ENCODE peak calls at places on chromosome 4, in four cellular contexts. F is lower lobe of right lung, V is transverse colon, M is fibroblast of lung. Q is an unnamed sample. For H3K4me1, the result is how much of the 10 kb centered on the place peaks cover.

GRCh38 chr4:8019396-8020365 is 80.0 kb upstream of the AFAP1 start:
- DNase-seq in F (peak), V (peak), M (no peak), Q (peak)

GRCh38 chr4:121380448-121381147 is at the start of gene QRFPR:
- DNase-seq in F (no peak), V (no peak), M (peak), Q (no peak)

GRCh38 chr4:8919651-8920288 is 48.1 kb upstream of the HMX1 start:
- DNase-seq in F (no peak), V (no peak), M (no peak), Q (no peak)

GRCh38 chr4:186104114-186104894 is at the start of gene FAM149A:
- DNase-seq in F (peak), V (peak), M (peak), Q (peak)

GRCh38 chr4:142815834-142816233 is 30.3 kb downstream of the INPP4B start:
- DNase-seq in F (no peak), V (no peak), M (peak), Q (no peak)

GRCh38 chr4:6198768-6199343 is 1.5 kb downstream of the JAKMIP1 start:
- DNase-seq in F (no peak), V (no peak), M (peak), Q (peak)

GRCh38 chr4:40622913-40623312 is 6.8 kb downstream of the RBM47 start:
- DNase-seq in F (no peak), V (no peak), M (peak), Q (no peak)

GRCh38 chr4:15779336-15779735 is 1.2 kb downstream of the CD38 start:
- DNase-seq in F (peak), V (peak), M (peak), Q (peak)

GRCh38 chr4:151231915-151232595 is 44.9 kb upstream of the PRSS48 start:
- DNase-seq in F (no peak), V (no peak), M (peak), Q (no peak)

GRCh38 chr4:80058740-80059139 is 14.3 kb downstream of the ANTXR2 start:
- DNase-seq in F (no peak), V (no peak), M (no peak), Q (no peak)

GRCh38 chr4:25795566-25796454 is 67.0 kb downstream of the SEL1L3 start:
- DNase-seq in F (no peak), V (no peak), M (peak), Q (no peak)

GRCh38 chr4:158758142-158758541 is 10.7 kb upstream of the FNIP2 start:
- DNase-seq in F (no peak), V (no peak), M (peak), Q (no peak)

GRCh38 chr4:177385576-177386320 is 56.5 kb downstream of the AGA start:
- DNase-seq in F (no peak), V (no peak), M (peak), Q (no peak)

GRCh38 chr4:118941149-118941548 is 52.5 kb downstream of the SYNPO2 start:
- DNase-seq in F (no peak), V (peak), M (no peak), Q (no peak)

GRCh38 chr4:95524722-95525121 is 24.1 kb downstream of the UNC5C start:
- DNase-seq in F (no peak), V (no peak), M (no peak), Q (no peak)

GRCh38 chr4:4479366-4479765 is 62.5 kb downstream of the STX18 start:
- DNase-seq in F (no peak), V (no peak), M (no peak), Q (no peak)

GRCh38 chr4:7472443-7473013 is 37.8 kb upstream of the PSAPL1 start:
- DNase-seq in F (no peak), V (no peak), M (no peak), Q (no peak)

GRCh38 chr4:113223001-113223400 is 173.5 kb downstream of the ANK2 start:
- DNase-seq in F (no peak), V (no peak), M (no peak), Q (no peak)

GRCh38 chr4:157072002-157072401 is 3.9 kb upstream of the GLRB start:
- DNase-seq in F (no peak), V (no peak), M (peak), Q (no peak)

GRCh38 chr4:26859762-26860156 is 882 bp upstream of the STIM2 start:
- DNase-seq in F (no peak), V (no peak), M (no peak), Q (no peak)
- H3K4me1 ChIP-seq in F (under half), V (under half), M (under half), Q (under half)

GRCh38 chr4:2847297-2847871 is 3.7 kb downstream of the ADD1 start:
- DNase-seq in F (no peak), V (no peak), M (no peak), Q (no peak)
- H3K4me1 ChIP-seq in F (half or more), V (under half), M (under half), Q (under half)

GRCh38 chr4:78747328-78747946 is 28.7 kb upstream of the BMP2K start:
- DNase-seq in F (no peak), V (no peak), M (peak), Q (no peak)

GRCh38 chr4:78753091-78753490 is 23.1 kb upstream of the BMP2K start:
- DNase-seq in F (no peak), V (no peak), M (no peak), Q (no peak)

GRCh38 chr4:78749972-78750727 is 26.0 kb upstream of the BMP2K start:
- DNase-seq in F (no peak), V (no peak), M (no peak), Q (no peak)

GRCh38 chr4:78749258-78749971 is 26.7 kb upstream of the BMP2K start:
- DNase-seq in F (no peak), V (no peak), M (peak), Q (no peak)

DNA sequence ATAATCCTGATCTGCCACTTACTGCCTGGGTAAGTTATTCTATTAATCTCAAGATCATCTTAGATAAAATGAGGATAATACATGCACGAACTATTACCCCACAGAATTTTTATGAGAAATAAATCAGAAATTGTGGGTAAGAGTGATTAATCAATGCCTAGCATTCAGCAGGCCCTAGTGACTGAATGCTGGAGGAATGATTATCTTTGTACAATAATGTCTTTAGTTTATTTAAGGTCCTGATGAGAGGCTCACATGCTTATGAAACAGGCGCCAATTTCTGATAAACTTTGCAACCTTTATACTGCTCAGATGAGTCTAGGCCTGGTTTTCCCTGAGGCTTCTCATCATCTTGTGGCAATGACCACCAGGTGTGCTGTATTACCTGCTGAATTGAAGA is 27.8 kb upstream of the BMP2K start:
- DNase-seq in F (no peak), V (no peak), M (peak), Q (no peak)
- H3K4me1 ChIP-seq in F (under half), V (under half), M (under half), Q (under half)

GRCh38 chr4:2797545-2798305 is 4.8 kb downstream of the SH3BP2 start:
- DNase-seq in F (peak), V (no peak), M (no peak), Q (peak)

GRCh38 chr4:2795558-2796260 is 2.8 kb downstream of the SH3BP2 start:
- DNase-seq in F (peak), V (peak), M (no peak), Q (no peak)

GRCh38 chr4:2798399-2799301 is 5.8 kb downstream of the SH3BP2 start:
- DNase-seq in F (peak), V (peak), M (no peak), Q (peak)

GRCh38 chr4:2796261-2797187 is 3.6 kb downstream of the SH3BP2 start:
- DNase-seq in F (peak), V (peak), M (peak), Q (peak)

DNA sequence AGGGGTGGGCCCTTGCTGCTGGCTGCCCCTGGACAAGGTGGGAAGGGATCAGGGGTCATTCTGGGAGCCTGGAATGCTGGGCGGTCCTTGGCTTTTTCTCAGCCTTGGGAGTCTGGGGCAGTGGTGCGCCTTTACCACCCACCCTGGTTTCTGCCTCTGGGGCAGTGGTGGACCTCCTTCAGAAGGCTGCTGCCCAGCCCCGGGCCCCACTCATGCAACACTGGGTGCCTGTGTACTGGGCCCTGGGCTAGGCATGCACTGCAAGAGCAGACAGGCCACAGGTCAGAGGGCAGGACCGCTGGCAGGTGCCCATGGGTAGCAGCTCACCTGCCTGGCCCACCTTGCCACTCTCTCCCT is 4.3 kb downstream of the SH3BP2 start:
- DNase-seq in F (peak), V (no peak), M (no peak), Q (peak)
- H3K4me1 ChIP-seq in F (half or more), V (half or more), M (under half), Q (under half)

DNA sequence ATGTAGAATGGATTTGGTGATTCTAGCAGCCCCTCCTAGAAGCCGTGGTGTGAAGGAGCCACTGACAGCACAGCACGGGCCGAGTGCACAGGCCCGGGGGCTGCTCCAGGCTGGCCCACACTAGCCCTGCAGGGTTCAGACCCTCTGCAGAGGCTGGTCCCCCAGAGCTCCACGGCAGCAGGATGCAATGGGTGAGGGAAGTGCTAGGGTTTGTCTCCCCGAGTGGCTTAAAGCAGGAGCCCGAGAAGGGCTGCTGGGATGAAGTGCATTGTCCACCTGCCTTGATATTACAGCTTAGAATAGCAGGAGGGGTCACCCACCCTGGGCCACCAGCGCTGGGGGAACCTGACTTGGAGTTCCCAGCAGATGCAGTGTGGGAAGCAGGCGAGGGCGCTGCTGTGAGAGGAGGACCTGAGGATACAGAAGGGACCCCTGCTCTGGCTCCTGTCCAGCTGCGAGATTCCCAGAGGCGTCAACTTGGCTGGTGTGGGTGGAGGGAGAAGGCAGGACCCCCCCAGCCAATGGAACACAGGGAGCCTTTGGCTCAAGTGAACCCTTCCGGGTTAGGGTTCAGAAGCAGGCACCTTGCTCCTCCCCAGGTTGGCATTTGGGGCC is 30.0 kb downstream of the WDR1 start:
- DNase-seq in F (peak), V (no peak), M (no peak), Q (no peak)
- H3K4me1 ChIP-seq in F (under half), V (under half), M (under half), Q (under half)

DNA sequence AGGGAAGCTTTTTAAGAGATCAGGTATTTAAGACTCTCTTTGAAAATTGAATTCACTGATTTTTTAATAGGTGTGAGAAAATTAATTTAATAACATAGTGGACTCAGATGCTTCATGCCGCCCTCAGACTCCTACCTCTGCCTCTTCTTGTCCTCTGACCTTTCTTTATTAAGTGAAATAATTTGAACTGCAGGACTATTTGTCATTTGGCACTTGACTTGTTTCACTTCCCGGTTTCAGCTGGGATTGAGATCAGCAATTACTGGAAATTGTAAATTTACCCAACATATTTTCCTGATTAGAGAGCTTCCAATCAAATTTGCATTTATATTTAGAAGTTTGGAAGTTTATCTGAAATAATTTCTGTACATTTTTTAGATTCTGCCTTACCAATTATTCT is 116.8 kb downstream of the CBR4 start:
- DNase-seq in F (no peak), V (no peak), M (no peak), Q (no peak)
- H3K4me1 ChIP-seq in F (under half), V (under half), M (under half), Q (under half)

DNA sequence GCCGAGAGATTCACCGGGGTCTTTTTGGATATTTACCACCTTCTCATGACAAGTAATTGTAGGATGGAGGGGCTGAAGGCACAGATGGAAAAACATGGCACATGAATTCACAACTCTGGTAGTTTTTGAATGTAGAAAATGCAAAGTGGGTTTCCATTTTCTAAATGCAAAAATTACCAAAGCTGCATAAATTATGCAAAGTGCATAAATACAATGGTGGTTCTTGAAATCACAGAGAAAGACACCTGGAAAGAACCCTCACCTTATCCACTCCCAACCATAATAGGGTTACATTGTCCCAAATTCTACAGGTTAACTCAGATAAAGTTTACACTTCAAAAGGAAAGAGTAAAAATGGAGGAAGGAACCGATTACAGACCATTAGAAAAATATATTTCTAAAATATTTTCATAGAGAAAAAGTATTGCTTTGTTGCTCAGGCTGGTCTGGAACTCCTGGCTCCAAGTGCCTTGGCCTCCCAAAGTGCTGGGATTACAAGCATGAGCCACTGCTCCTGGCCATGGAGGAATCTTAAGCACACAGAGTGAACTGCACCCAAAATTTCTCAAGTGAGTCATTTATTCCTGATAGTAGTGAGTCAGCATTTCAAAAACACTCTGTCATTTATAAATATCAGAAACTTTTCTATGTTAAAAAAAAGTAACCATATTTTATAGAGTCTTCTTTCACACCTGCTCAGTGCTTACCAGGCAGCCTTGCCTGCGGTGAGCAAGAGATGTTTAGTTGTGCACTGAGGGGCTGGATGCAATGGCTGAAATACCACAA is 101.4 kb downstream of the FIP1L1 start:
- DNase-seq in F (no peak), V (no peak), M (peak), Q (no peak)
- H3K4me1 ChIP-seq in F (under half), V (under half), M (under half), Q (under half)

DNA sequence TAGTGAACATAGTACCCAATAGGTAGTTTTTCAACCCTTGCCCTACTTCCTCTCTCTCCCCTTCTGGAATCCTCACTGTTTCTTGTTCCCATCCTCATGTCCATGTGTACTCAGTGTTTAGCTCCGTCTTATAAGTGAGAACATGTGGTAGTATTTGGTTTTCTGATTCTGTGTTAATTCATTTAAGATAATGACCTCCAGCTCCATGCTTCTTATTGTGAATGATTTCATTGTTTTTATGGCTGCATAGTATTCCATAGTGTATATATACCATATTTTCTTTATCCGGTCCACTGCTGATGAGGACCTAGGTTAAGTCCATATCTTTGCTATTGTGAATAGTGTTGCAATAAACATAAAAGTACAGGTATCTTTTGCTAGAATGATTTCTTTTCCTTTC is 31.0 kb downstream of the IRF2 start:
- DNase-seq in F (no peak), V (no peak), M (no peak), Q (no peak)
- H3K4me1 ChIP-seq in F (half or more), V (under half), M (under half), Q (under half)

GRCh38 chr4:76309939-76310549 is 3.5 kb downstream of the STBD1 start:
- DNase-seq in F (no peak), V (no peak), M (no peak), Q (no peak)
- H3K4me1 ChIP-seq in F (under half), V (under half), M (under half), Q (under half)

GRCh38 chr4:2871466-2871865 is 27.8 kb downstream of the ADD1 start:
- DNase-seq in F (no peak), V (no peak), M (no peak), Q (no peak)

GRCh38 chr4:2875556-2875955 is 31.9 kb downstream of the ADD1 start:
- DNase-seq in F (no peak), V (no peak), M (no peak), Q (no peak)

GRCh38 chr4:2874861-2875260 is 31.2 kb downstream of the ADD1 start:
- DNase-seq in F (no peak), V (no peak), M (no peak), Q (no peak)

GRCh38 chr4:2871911-2872310 is 28.3 kb downstream of the ADD1 start:
- DNase-seq in F (no peak), V (no peak), M (no peak), Q (no peak)

GRCh38 chr4:2873329-2873728 is 29.7 kb downstream of the ADD1 start:
- DNase-seq in F (no peak), V (no peak), M (no peak), Q (no peak)
- H3K4me1 ChIP-seq in F (half or more), V (under half), M (under half), Q (half or more)